ENCODE peak calls at places on chromosomes 7 and 10, in five cellular contexts. A is OCI-LY7, V is adipocyte, C is fibroblast of lung, Q is SK-N-SH. S is an unnamed sample.
A peak's percentile ranks its signal among the peaks of the same experiment; 100 is the strongest.

GRCh38 chr7:45065031-45065995 is 23.5 kb downstream of the NACAD start:
- DNase-seq in A (no peak), V (no peak), C (no peak), Q (no peak), S (no peak)

GRCh38 chr7:112484671-112485097 is 3.9 kb downstream of the LSMEM1 start:
- DNase-seq in A (no peak), Q (no peak), V (peak; percentile 87), C (peak; percentile 97), S (peak; percentile 19)

GRCh38 chr10:111732116-111732785 is 451.3 kb downstream of the GPAM start:
- DNase-seq in A (no peak), Q (no peak), V (no peak), C (no peak), S (no peak)

GRCh38 chr10:6274040-6274439 is 71.3 kb downstream of the PFKFB3 start:
- DNase-seq in A (no peak), Q (no peak), V (peak; percentile 71), C (no peak), S (no peak)

GRCh38 chr10:120172371-120172770 is 279.8 kb downstream of the SEC23IP start:
- DNase-seq in V (no peak), C (peak; percentile 72), A (no peak), Q (no peak), S (peak; percentile 20)

GRCh38 chr7:147245274-147245673 is 1128.7 kb downstream of the CNTNAP2 start:
- DNase-seq in A (peak; percentile 47), C (no peak), V (peak; percentile 55), Q (peak; percentile 39), S (peak; percentile 8)

GRCh38 chr10:15084502-15084922 is 4.1 kb downstream of the ACBD7 start:
- DNase-seq in Q (no peak), C (peak; percentile 99), A (no peak), V (peak; percentile 95), S (peak; percentile 61)

GRCh38 chr10:71538608-71539260 is 142.0 kb downstream of the CDH23 start:
- DNase-seq in Q (no peak), A (no peak), V (no peak), C (no peak), S (no peak)

GRCh38 chr7:153327683-153328082 is 568.1 kb downstream of the ACTR3B start:
- DNase-seq in V (no peak), A (no peak), Q (no peak), C (no peak), S (no peak)

GRCh38 chr7:142445019-142445686 is 187.3 kb upstream of the PRSS58 start:
- DNase-seq in Q (no peak), C (no peak), V (no peak), A (peak; percentile 11), S (no peak)

GRCh38 chr10:120422459-120422858 is 34.6 kb upstream of the PLPP4 start:
- DNase-seq in V (peak; percentile 87), Q (no peak), C (peak; percentile 98), A (no peak), S (peak; percentile 81)

GRCh38 chr7:90701771-90702170 is 105.7 kb downstream of the CDK14 start:
- DNase-seq in A (no peak), C (no peak), Q (no peak), V (no peak), S (no peak)

GRCh38 chr7:151851782-151852181 is 25.1 kb downstream of the PRKAG2 start:
- DNase-seq in C (no peak), V (no peak), Q (no peak), A (no peak), S (no peak)

GRCh38 chr7:158530800-158531609 is 56.6 kb downstream of the PTPRN2 start:
- DNase-seq in A (no peak), Q (no peak), V (no peak), C (no peak), S (no peak)
- H3K9me3 ChIP-seq in A (no peaks in the 10 kb centered on the region), Q (no peaks in the 10 kb centered on the region), V (no peaks in the 10 kb centered on the region), C (no peaks in the 10 kb centered on the region), S (no peaks in the 10 kb centered on the region)

GRCh38 chr10:73819025-73819424 is 7.6 kb upstream of the NDST2 start:
- DNase-seq in A (no peak), C (no peak), Q (no peak), V (no peak), S (no peak)
- H3K36me3 ChIP-seq in A (peaks cover 15% of the 10 kb centered on the region), C (peaks cover 9% of the 10 kb centered on the region), Q (peaks cover 34% of the 10 kb centered on the region), V (peaks cover 16% of the 10 kb centered on the region), S (peaks cover 32% of the 10 kb centered on the region)

DNA sequence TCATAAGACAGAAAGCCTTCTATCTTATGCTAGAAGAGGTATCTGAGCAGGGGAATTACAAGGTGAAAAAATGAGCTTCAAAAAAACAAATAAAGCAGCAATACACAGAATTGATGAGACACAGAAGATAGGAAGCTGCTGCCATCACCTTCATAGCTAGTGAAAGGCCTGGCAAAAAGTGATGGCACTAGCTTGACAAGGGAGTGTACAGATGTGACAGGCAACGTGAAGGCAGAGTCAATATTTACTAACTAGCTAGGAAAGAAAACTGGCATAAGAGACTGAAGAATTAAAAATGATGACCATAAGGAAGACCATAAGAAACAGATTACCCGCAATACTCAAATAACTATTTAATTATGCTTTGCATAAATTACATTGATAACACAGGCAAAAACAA is 9.4 kb downstream of the GPR22 start:
- DNase-seq in A (no peak), V (no peak), C (no peak), Q (no peak), S (no peak)
- H3K9me3 ChIP-seq in A (no peaks in the 10 kb centered on the region), V (no peaks in the 10 kb centered on the region), C (no peaks in the 10 kb centered on the region), Q (peaks cover 6% of the 10 kb centered on the region), S (no peaks in the 10 kb centered on the region)

DNA sequence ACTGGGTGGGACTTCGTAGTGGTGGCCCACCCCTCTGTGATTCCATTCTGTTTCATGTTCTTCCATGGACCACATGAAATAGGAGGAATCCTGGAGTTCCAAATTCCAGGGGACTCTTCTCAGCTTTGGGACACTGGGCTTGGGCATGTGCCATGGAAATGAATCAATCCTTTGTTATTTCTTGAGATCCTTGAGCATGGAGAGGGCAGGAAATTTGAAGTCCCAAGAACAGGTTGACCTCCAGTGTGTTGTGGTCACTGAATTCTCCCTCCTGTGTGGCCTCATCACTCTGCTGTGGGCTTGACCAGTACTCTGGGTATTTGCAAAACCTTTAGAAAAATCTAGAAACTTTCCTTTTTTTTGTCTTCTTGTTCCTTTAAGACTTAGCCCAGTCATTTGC is 22.7 kb downstream of the TACR2 start:
- DNase-seq in A (no peak), Q (no peak), V (no peak), C (no peak), S (no peak)
- H3K36me3 ChIP-seq in A (peaks cover under 1% of the 10 kb centered on the region), Q (peaks cover 20% of the 10 kb centered on the region), V (peaks cover 61% of the 10 kb centered on the region), C (peaks cover 13% of the 10 kb centered on the region), S (peaks cover 20% of the 10 kb centered on the region)

DNA sequence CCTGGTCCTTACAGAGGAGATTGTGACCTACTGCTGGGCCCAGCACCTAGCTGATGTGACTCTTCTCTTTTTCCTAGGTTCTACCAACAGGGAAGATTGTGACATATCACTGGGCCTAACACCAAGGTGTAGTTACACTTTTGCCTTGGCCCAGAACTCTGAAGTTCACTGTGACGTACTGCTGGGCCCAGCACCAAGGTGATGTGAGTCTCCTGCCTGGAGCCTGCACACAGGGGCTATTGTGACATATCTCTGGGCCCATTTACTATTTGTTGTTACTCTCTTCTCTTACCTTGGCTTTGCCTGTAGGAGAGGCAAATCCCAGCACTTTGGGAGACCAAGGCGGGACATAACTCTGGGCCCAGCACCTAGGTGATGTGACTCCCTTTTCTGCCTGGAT is 23.1 kb upstream of the ZNF107 start:
- DNase-seq in A (no peak), V (no peak), C (no peak), Q (no peak), S (no peak)
- H3K9me3 ChIP-seq in A (no peaks in the 10 kb centered on the region), V (no peaks in the 10 kb centered on the region), C (no peaks in the 10 kb centered on the region), Q (no peaks in the 10 kb centered on the region), S (no peaks in the 10 kb centered on the region)

S was measured in MG63.